ENCODE peak calls at places on chromosomes 16 and 17, in seven cellular contexts. F is K562, Q is transverse colon, K is ovary, J is tibial nerve, O is stomach, G is HepG2. T is an unnamed sample. For H3K27me3, the result is how much of the 10 kb centered on the place peaks cover.

GRCh38 chr17:27996157-27997043 is 46.1 kb upstream of the NLK start:
- DNase-seq in F (no peak), Q (no peak), K (no peak), J (no peak), O (no peak), G (no peak), T (no peak)

GRCh38 chr16:72961863-72962262 is 86.1 kb downstream of the ZFHX3 start:
- DNase-seq in F (no peak), Q (peak), K (no peak), J (no peak), O (no peak), G (no peak), T (no peak)

GRCh38 chr16:79656537-79657115 is 56.1 kb upstream of the MAF start:
- DNase-seq in F (no peak), Q (no peak), K (no peak), J (no peak), O (no peak), G (no peak), T (no peak)

GRCh38 chr17:59329558-59330313 is 1.7 kb upstream of the YPEL2 start:
- DNase-seq in F (peak), Q (peak), K (peak), J (no peak), O (peak), G (peak), T (peak)

GRCh38 chr16:31455601-31456314 is 3.5 kb upstream of the ARMC5 start:
- DNase-seq in F (peak), Q (no peak), K (no peak), J (no peak), O (no peak), G (no peak), T (peak)

GRCh38 chr16:6484931-6485330 is 847.7 kb upstream of the RBFOX1 start:
- DNase-seq in F (no peak), Q (no peak), K (no peak), J (no peak), O (no peak), G (no peak), T (no peak)

GRCh38 chr17:50768348-50768761 is 1.0 kb upstream of the ANKRD40CL start:
- DNase-seq in F (no peak), Q (peak), K (no peak), J (no peak), O (peak), G (peak), T (no peak)

GRCh38 chr16:85856054-85856453 is 42.9 kb upstream of the IRF8 start:
- DNase-seq in F (no peak), Q (no peak), K (no peak), J (no peak), O (no peak), G (no peak), T (no peak)

GRCh38 chr17:15475620-15476354 is 8.4 kb upstream of the CDRT4 start:
- DNase-seq in F (no peak), Q (no peak), K (no peak), J (no peak), O (no peak), G (peak), T (peak)

GRCh38 chr17:67912656-67913055 is 83.6 kb downstream of the C17orf58 start:
- DNase-seq in F (no peak), Q (no peak), K (no peak), J (no peak), O (no peak), G (no peak), T (no peak)

GRCh38 chr17:32157225-32157624 is 14.9 kb downstream of the RHOT1 start:
- DNase-seq in F (no peak), Q (no peak), K (no peak), J (no peak), O (no peak), G (no peak), T (no peak)

GRCh38 chr16:15518412-15519351 is 84.3 kb downstream of the BMERB1 start:
- DNase-seq in F (no peak), Q (no peak), K (peak), J (no peak), O (no peak), G (no peak), T (peak)

GRCh38 chr16:56675685-56676210 is 6.1 kb downstream of the MT1H start:
- DNase-seq in F (no peak), Q (peak), K (no peak), J (no peak), O (no peak), G (no peak), T (no peak)

GRCh38 chr16:56671706-56672105 is 2.1 kb downstream of the MT1H start:
- DNase-seq in F (no peak), Q (no peak), K (no peak), J (no peak), O (no peak), G (no peak), T (no peak)

GRCh38 chr16:56672761-56673536 is 3.3 kb downstream of the MT1H start:
- DNase-seq in F (no peak), Q (no peak), K (no peak), J (no peak), O (no peak), G (no peak), T (no peak)

GRCh38 chr16:56670640-56670934 is 973 bp downstream of the MT1H start:
- DNase-seq in F (no peak), Q (no peak), K (no peak), J (no peak), O (no peak), G (no peak), T (no peak)

GRCh38 chr16:56673916-56674315 is 4.3 kb downstream of the MT1H start:
- DNase-seq in F (no peak), Q (peak), K (no peak), J (no peak), O (peak), G (peak), T (no peak)
- H3K27me3 ChIP-seq in F (half or more), Q (half or more), K (under half), J (half or more), O (under half), G (under half), T (half or more)

DNA sequence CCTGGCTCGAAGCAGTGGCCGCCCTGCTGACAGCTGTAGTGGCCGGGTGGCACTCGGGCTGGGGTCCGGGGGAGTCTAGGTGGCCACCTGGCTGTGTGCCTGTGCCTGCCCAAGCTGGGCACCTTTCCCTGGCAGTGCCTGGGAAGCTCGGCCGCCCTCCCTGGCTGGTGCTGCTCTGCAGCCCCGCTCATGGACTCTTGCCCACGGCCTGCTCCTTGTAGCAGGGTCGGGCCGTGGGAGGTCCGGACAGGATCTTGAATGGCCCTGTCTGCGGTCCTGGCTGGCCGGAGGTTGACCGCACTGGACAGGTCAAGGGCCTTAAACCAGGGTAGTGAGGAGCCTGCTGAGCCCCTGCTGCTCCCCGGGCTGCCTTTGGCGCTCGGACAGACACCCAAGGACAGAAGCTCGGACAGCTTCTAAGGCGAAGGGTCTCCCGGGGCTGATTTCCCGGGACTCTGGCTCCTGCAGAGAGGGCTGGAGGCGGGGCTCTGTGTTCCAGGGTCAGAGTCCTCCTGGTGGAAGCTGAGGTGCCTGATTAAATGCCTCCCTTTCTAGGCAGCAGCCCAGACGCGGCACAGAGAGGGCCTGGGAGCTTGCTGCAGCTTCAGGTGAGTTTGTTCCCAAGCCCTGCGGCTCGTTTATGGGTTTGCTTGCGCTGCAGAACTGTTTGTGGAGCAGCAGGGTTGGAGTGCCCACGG is 6.0 kb downstream of the CAPN15 start:
- DNase-seq in F (no peak), Q (peak), K (peak), J (no peak), O (peak), G (peak), T (no peak)
- H3K27ac ChIP-seq in F (no peak), Q (peak), K (no peak), J (peak), O (peak), G (peak), T (no peak)

GRCh38 chr17:72518810-72519597 is 398.2 kb downstream of the SOX9 start:
- DNase-seq in F (no peak), Q (peak), K (no peak), J (no peak), O (peak), G (peak), T (no peak)
- TF ChIP-seq EP300 in F (no peak), Q (no peak), K (no peak), J (no peak), O (no peak), G (peak), T (no peak)

GRCh38 chr17:9956474-9957131 is 51.5 kb upstream of the RCVRN start:
- DNase-seq in F (no peak), Q (no peak), K (no peak), J (no peak), O (no peak), G (no peak), T (no peak)
- H3K27me3 ChIP-seq in F (under half), Q (under half), K (under half), J (under half), O (under half), G (under half), T (under half)

DNA sequence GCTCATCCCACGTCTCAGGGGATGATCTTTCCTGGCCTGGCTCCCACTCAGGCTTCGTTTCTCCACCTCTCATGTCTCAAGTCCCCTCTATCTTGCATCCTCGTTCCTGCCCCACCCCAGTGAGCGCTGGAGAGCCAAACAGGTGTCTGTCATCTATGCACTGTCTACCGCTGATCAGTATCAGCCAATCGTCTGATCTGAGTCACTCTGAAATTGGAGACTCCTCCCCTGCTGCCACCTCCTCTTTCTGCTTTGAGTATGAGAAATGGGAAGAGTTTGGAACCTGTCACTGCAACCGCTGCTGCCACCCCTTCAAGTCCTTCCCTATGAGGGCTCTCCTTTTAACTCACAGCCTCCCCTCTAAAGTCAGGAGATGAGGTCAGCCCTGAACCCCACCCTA is 28.0 kb downstream of the FZD2 start:
- DNase-seq in F (no peak), Q (no peak), K (no peak), J (no peak), O (no peak), G (no peak), T (no peak)
- H3K27ac ChIP-seq in F (no peak), Q (no peak), K (no peak), J (no peak), O (no peak), G (no peak), T (no peak)

GRCh38 chr16:54921229-54921824 is 9.3 kb upstream of the IRX5 start:
- DNase-seq in F (no peak), Q (no peak), K (no peak), J (no peak), O (no peak), G (no peak), T (no peak)
- TF ChIP-seq EP300 in F (no peak), Q (no peak), K (no peak), J (no peak), O (no peak), G (no peak), T (no peak)

GRCh38 chr17:36881323-36881722 is 56.0 kb upstream of the LHX1 start:
- DNase-seq in F (no peak), Q (no peak), K (no peak), J (no peak), O (no peak), G (no peak), T (no peak)

GRCh38 chr17:36878216-36878615 is 59.1 kb upstream of the LHX1 start:
- DNase-seq in F (no peak), Q (no peak), K (no peak), J (no peak), O (no peak), G (no peak), T (no peak)

GRCh38 chr17:36879027-36879426 is 58.2 kb upstream of the LHX1 start:
- DNase-seq in F (peak), Q (no peak), K (no peak), J (no peak), O (no peak), G (no peak), T (no peak)

GRCh38 chr17:36880506-36880905 is 56.8 kb upstream of the LHX1 start:
- DNase-seq in F (no peak), Q (no peak), K (no peak), J (no peak), O (no peak), G (no peak), T (no peak)

DNA sequence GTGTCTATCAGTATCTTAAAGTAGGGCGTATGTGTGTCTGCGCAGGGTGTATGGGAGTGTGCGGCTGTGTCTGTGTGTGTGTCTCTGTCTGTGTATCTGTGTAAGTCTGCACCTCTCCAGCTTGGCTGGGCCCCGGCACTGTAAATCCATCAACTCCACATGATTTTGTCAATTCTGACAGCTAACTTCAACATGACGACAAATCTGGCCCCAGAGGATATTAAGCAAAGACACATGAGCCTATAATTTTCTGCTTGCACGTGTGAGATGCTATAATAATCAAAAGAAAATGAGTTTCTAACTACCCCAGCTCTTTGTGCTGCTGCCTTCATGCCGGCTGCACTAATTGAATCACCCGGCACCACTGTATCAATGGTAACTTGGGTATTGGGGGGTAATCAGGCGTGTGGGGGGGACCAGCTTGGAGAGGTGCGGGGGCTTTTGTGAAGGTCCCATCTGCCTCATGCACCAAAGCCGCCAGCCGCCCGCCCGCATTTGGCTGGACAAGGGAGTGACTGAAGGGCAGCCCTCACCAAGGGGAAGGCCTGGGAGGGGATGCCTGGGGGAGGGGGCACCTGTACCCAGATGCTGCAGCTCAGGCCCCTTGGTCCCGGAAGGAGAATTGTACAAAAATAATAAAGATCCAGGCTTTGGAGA is 57.5 kb upstream of the LHX1 start:
- DNase-seq in F (no peak), Q (no peak), K (no peak), J (no peak), O (no peak), G (no peak), T (no peak)
- H3K27me3 ChIP-seq in F (under half), Q (half or more), K (under half), J (under half), O (under half), G (under half), T (under half)

DNA sequence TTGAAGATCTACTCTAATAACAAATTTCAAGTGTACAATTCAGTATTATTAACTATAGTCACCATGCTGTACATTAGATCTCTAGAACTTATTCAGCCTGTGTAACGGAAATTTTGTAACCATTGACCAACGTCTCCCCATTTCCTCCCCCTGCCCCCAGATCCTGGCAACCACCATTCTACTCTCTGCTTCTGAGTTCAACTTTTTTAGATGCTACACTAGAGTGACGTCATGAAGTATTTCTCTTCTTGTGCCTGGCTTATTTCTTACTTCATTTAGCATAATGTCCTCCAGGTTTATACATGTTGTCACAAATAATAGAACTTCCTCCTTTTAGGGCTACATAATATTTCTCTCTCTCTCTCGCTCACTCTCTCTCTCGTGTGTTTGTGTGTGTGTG is 157.5 kb downstream of the ANKFN1 start:
- DNase-seq in F (no peak), Q (no peak), K (no peak), J (no peak), O (no peak), G (no peak), T (no peak)
- H3K27ac ChIP-seq in F (no peak), Q (no peak), K (no peak), J (no peak), O (no peak), G (no peak), T (no peak)

GRCh38 chr17:42964161-42964932 is at the start of gene AARSD1:
- DNase-seq in F (peak), Q (peak), K (peak), J (peak), O (peak), G (peak), T (peak)
- TF ChIP-seq EP300 in F (no peak), Q (no peak), K (no peak), J (peak), O (no peak), G (no peak), T (no peak)

T was measured in sigmoid colon.